ENCODE peak calls at places on chromosomes 11 and 22, in nine cellular contexts. H is RWPE1, E is SK-N-SH, L is astrocyte of the spinal cord, Y is WTC11, P is GM12865, F is nephron progenitor cell, W is progenitor cell of endocrine pancreas, Z is Panc1. V is an unnamed sample.

GRCh38 chr11:7538023-7538422 is 24.2 kb downstream of the PPFIBP2 start:
- DNase-seq in H (no peak), E (no peak), L (no peak), Y (no peak), P (no peak), F (no peak), W (no peak), Z (no peak), V (no peak)

GRCh38 chr11:61298663-61299244 is 3.6 kb upstream of the VWCE start:
- DNase-seq in H (no peak), E (no peak), L (peak), Y (no peak), P (no peak), F (no peak), W (no peak), Z (no peak), V (no peak)

GRCh38 chr11:115605397-115606222 is 101.4 kb upstream of the CADM1 start:
- DNase-seq in H (no peak), E (no peak), L (no peak), Y (no peak), P (no peak), F (no peak), W (no peak), Z (no peak), V (no peak)

GRCh38 chr11:46075168-46075567 is 46.1 kb downstream of the PHF21A start:
- DNase-seq in H (peak), E (no peak), L (peak), Y (no peak), P (no peak), F (no peak), W (no peak), Z (peak), V (peak)

GRCh38 chr11:107859459-107860239 is 1.1 kb upstream of the SLC35F2 start:
- DNase-seq in H (peak), E (peak), L (no peak), Y (peak), P (peak), F (peak), W (no peak), Z (peak), V (no peak)

GRCh38 chr22:23767673-23768548 is at the start of gene CHCHD10:
- DNase-seq in H (peak), E (peak), L (peak), Y (peak), P (peak), F (peak), W (peak), Z (peak), V (peak)

GRCh38 chr11:100756556-100756955 is 69.5 kb downstream of the ARHGAP42 start:
- DNase-seq in H (no peak), E (no peak), L (no peak), Y (no peak), P (no peak), F (no peak), W (no peak), Z (no peak), V (peak)

GRCh38 chr11:57180141-57180561 is 1.6 kb upstream of the LRRC55 start:
- DNase-seq in H (no peak), E (no peak), L (no peak), Y (peak), P (no peak), F (peak), W (no peak), Z (no peak), V (no peak)

GRCh38 chr11:420911-421321 is 6.1 kb upstream of the SIGIRR start:
- DNase-seq in H (no peak), E (no peak), L (no peak), Y (peak), P (no peak), F (no peak), W (no peak), Z (no peak), V (no peak)

GRCh38 chr11:114818382-114818781 is 140.1 kb downstream of the NXPE2 start:
- DNase-seq in H (no peak), E (no peak), L (no peak), Y (no peak), P (no peak), F (no peak), W (no peak), Z (no peak), V (no peak)

GRCh38 chr11:75263944-75264349 is 23.4 kb downstream of the TPBGL start:
- DNase-seq in H (no peak), E (no peak), L (no peak), Y (no peak), P (no peak), F (no peak), W (no peak), Z (no peak), V (peak)

GRCh38 chr11:91147885-91148284 is 925.0 kb upstream of the CHORDC1 start:
- DNase-seq in H (no peak), E (no peak), L (no peak), Y (no peak), P (no peak), F (no peak), W (no peak), Z (no peak), V (no peak)

GRCh38 chr11:123578778-123579481 is 75.5 kb downstream of the SCN3B start:
- DNase-seq in H (no peak), E (no peak), L (no peak), Y (no peak), P (no peak), F (no peak), W (no peak), Z (no peak), V (no peak)

GRCh38 chr11:125374398-125374797 is 121.7 kb downstream of the FEZ1 start:
- DNase-seq in H (no peak), E (no peak), L (no peak), Y (no peak), P (no peak), F (no peak), W (no peak), Z (no peak), V (no peak)

GRCh38 chr11:134069426-134069921 is 602 bp downstream of the JAM3 start:
- DNase-seq in H (no peak), E (peak), L (peak), Y (peak), P (no peak), F (peak), W (no peak), Z (no peak), V (peak)

GRCh38 chr11:124470516-124471231 is 25.2 kb upstream of the OR8B8 start:
- DNase-seq in H (no peak), E (no peak), L (no peak), Y (no peak), P (no peak), F (no peak), W (no peak), Z (no peak), V (peak)

GRCh38 chr11:31397239-31397834 is 27.7 kb downstream of the DNAJC24 start:
- DNase-seq in H (peak), E (peak), L (peak), Y (no peak), P (peak), F (no peak), W (no peak), Z (no peak), V (peak)

GRCh38 chr22:30308518-30309230 is 18.1 kb downstream of the TBC1D10A start:
- DNase-seq in H (no peak), E (no peak), L (no peak), Y (no peak), P (peak), F (no peak), W (no peak), Z (no peak), V (no peak)

GRCh38 chr11:12859872-12860657 is 149.1 kb upstream of the RASSF10 start:
- DNase-seq in H (no peak), E (no peak), L (no peak), Y (no peak), P (no peak), F (no peak), W (no peak), Z (no peak), V (no peak)

GRCh38 chr22:22867996-22868715 is 19.5 kb upstream of the IGLL5 start:
- DNase-seq in H (no peak), E (no peak), L (no peak), Y (no peak), P (no peak), F (no peak), W (no peak), Z (no peak), V (no peak)

GRCh38 chr11:80297808-80298460 is 857.1 kb upstream of the TENM4 start:
- DNase-seq in H (peak), E (no peak), L (peak), Y (no peak), P (no peak), F (no peak), W (no peak), Z (peak), V (peak)

GRCh38 chr22:46086577-46087335 is 63.6 kb upstream of the PPARA start:
- DNase-seq in H (no peak), E (peak), L (no peak), Y (no peak), P (no peak), F (no peak), W (no peak), Z (no peak), V (peak)

GRCh38 chr11:122104381-122104780 is 11.6 kb downstream of the BLID start:
- DNase-seq in H (no peak), E (no peak), L (no peak), Y (no peak), P (no peak), F (no peak), W (no peak), Z (no peak), V (peak)

GRCh38 chr11:79366218-79366617 is 74.6 kb downstream of the TENM4 start:
- DNase-seq in H (no peak), E (no peak), L (no peak), Y (no peak), P (no peak), F (no peak), W (no peak), Z (no peak), V (no peak)

GRCh38 chr22:45628508-45628907 is 43.1 kb upstream of the ATXN10 start:
- DNase-seq in H (no peak), E (no peak), L (no peak), Y (no peak), P (no peak), F (no peak), W (no peak), Z (no peak), V (no peak)

GRCh38 chr22:24592846-24593809 is at the start of gene LRRC75B:
- DNase-seq in H (peak), E (peak), L (peak), Y (peak), P (peak), F (peak), W (peak), Z (no peak), V (peak)

GRCh38 chr11:62558669-62559068 is 12.1 kb upstream of the AHNAK start:
- DNase-seq in H (no peak), E (no peak), L (no peak), Y (no peak), P (no peak), F (no peak), W (no peak), Z (no peak), V (no peak)

GRCh38 chr11:62928011-62928410 is 6.8 kb upstream of the CHRM1 start:
- DNase-seq in H (no peak), E (peak), L (no peak), Y (no peak), P (no peak), F (no peak), W (no peak), Z (no peak), V (no peak)

GRCh38 chr22:45163074-45163416 is 680 bp upstream of the NUP50 start:
- DNase-seq in H (no peak), E (peak), L (peak), Y (no peak), P (peak), F (peak), W (no peak), Z (no peak), V (peak)

GRCh38 chr11:73401217-73401923 is 25.2 kb downstream of the RELT start:
- DNase-seq in H (no peak), E (no peak), L (no peak), Y (no peak), P (no peak), F (no peak), W (no peak), Z (no peak), V (no peak)

GRCh38 chr11:73401924-73402833 is 26.0 kb downstream of the RELT start:
- DNase-seq in H (no peak), E (no peak), L (peak), Y (no peak), P (no peak), F (no peak), W (no peak), Z (no peak), V (peak)

GRCh38 chr11:73403541-73403940 is 27.3 kb downstream of the RELT start:
- DNase-seq in H (no peak), E (no peak), L (no peak), Y (no peak), P (no peak), F (no peak), W (no peak), Z (no peak), V (no peak)

GRCh38 chr11:73404048-73404447 is 27.8 kb downstream of the RELT start:
- DNase-seq in H (peak), E (peak), L (peak), Y (peak), P (no peak), F (peak), W (no peak), Z (no peak), V (peak)

GRCh38 chr11:73402834-73403185 is 26.6 kb downstream of the RELT start:
- DNase-seq in H (no peak), E (no peak), L (peak), Y (no peak), P (peak), F (no peak), W (no peak), Z (no peak), V (peak)
- TF ChIP-seq CTCF in H (no peak), E (peak), L (peak), Y (no peak), P (peak), F (no peak), W (no peak), Z (peak), V (peak)

GRCh38 chr22:48980918-48981317 is 846.8 kb downstream of the BRD1 start:
- DNase-seq in H (no peak), E (no peak), L (no peak), Y (no peak), P (no peak), F (no peak), W (no peak), Z (no peak), V (no peak)

GRCh38 chr22:48980409-48980808 is 847.3 kb downstream of the BRD1 start:
- DNase-seq in H (no peak), E (no peak), L (no peak), Y (no peak), P (no peak), F (no peak), W (no peak), Z (no peak), V (no peak)

GRCh38 chr22:48976556-48977535 is 850.8 kb downstream of the BRD1 start:
- DNase-seq in H (no peak), E (no peak), L (no peak), Y (no peak), P (no peak), F (no peak), W (no peak), Z (no peak), V (no peak)

GRCh38 chr22:48981671-48982070 is 846.0 kb downstream of the BRD1 start:
- DNase-seq in H (no peak), E (no peak), L (no peak), Y (no peak), P (no peak), F (no peak), W (no peak), Z (no peak), V (no peak)

GRCh38 chr22:48979482-48979881 is 848.2 kb downstream of the BRD1 start:
- DNase-seq in H (no peak), E (no peak), L (no peak), Y (peak), P (no peak), F (no peak), W (no peak), Z (no peak), V (no peak)
- TF ChIP-seq CTCF in H (no peak), E (peak), L (no peak), Y (no peak), P (no peak), F (no peak), W (no peak), Z (no peak), V (no peak)

GRCh38 chr11:40129276-40129675 is 1330.2 kb downstream of the LRRC4C start:
- DNase-seq in H (peak), E (peak), L (peak), Y (no peak), P (peak), F (peak), W (no peak), Z (no peak), V (no peak)

GRCh38 chr11:40130427-40130826 is 1329.0 kb downstream of the LRRC4C start:
- DNase-seq in H (no peak), E (peak), L (no peak), Y (peak), P (peak), F (peak), W (no peak), Z (no peak), V (no peak)

GRCh38 chr11:40125054-40125453 is 1334.4 kb downstream of the LRRC4C start:
- DNase-seq in H (peak), E (no peak), L (no peak), Y (no peak), P (no peak), F (no peak), W (no peak), Z (no peak), V (no peak)
- TF ChIP-seq CTCF in H (peak), E (peak), L (peak), Y (no peak), P (no peak), F (peak), W (peak), Z (peak), V (no peak)

DNA sequence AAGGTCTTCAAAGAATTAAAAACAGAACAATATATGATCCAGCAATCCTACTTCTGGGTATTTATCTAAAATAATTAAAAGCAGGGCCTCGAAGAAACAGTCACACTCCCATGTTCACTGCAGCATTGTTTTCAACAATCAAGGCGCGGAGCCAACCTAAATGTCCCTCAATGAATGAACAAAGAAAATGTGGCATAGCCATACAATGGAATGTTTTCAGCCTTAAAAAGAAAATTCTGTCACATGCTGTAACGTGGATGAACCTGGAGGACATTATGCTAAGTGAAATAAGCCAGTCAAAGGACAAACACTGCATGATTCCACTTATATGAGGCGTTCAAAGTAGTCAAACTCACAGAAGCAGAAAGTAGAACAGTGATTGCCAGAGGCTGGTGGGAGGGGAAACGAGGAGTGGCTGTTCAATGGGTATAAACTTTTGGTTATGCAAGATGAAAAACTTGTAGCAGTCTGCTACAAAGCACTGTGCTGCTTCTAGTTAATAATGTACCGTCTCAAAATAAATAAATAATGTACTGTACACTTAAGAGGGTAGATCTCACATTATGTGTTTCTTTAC is 41.2 kb downstream of the SNX19 start:
- DNase-seq in H (no peak), E (no peak), L (no peak), Y (no peak), P (no peak), F (no peak), W (no peak), Z (no peak), V (no peak)
- TF ChIP-seq CTCF in H (no peak), E (no peak), L (no peak), Y (no peak), P (no peak), F (no peak), W (no peak), Z (no peak), V (no peak)

GRCh38 chr11:120210651-120211521 is at the start of gene OAF:
- DNase-seq in H (peak), E (peak), L (peak), Y (peak), P (peak), F (peak), W (peak), Z (no peak), V (peak)
- TF ChIP-seq CTCF in H (peak), E (peak), L (peak), Y (no peak), P (peak), F (no peak), W (peak), Z (no peak), V (no peak)

GRCh38 chr11:47551086-47551485 is 1.8 kb downstream of the CELF1 start:
- DNase-seq in H (no peak), E (peak), L (no peak), Y (no peak), P (peak), F (no peak), W (no peak), Z (peak), V (no peak)
- TF ChIP-seq CTCF in H (peak), E (peak), L (peak), Y (no peak), P (peak), F (no peak), W (peak), Z (no peak), V (peak)

DNA sequence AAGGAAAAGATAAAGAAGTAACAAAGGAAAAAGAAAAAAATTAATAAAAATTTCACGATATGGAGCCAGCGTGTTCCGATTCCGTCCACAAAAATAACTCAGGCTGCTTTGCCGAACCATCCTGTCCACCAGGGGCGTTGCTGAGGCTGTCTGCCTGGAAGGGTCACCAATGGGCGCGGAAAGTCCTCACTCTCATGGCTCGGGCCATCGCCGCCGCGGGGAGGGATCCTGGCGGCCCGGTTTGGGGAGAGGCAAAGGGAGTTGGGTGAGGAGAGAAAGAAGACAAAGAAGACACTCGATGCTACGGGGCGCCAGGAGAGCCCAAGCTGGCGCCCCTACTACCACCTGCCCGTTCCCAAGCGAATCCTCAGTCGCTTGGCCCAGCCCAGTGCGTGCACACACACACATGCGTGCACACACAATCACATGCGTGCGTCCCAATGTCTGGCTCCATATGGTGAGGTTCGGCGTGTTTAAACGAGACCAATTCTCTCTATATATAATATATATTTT is 5.6 kb upstream of the PYGM start:
- DNase-seq in H (no peak), E (peak), L (no peak), Y (peak), P (no peak), F (peak), W (no peak), Z (no peak), V (no peak)
- TF ChIP-seq CTCF in H (no peak), E (peak), L (peak), Y (no peak), P (no peak), F (peak), W (peak), Z (peak), V (peak)

GRCh38 chr22:20439556-20439927 is 1.9 kb upstream of the SCARF2 start:
- DNase-seq in H (no peak), E (no peak), L (no peak), Y (no peak), P (no peak), F (no peak), W (no peak), Z (no peak), V (no peak)

GRCh38 chr22:20442485-20443284 is 5.1 kb upstream of the SCARF2 start:
- DNase-seq in H (no peak), E (no peak), L (no peak), Y (no peak), P (no peak), F (no peak), W (no peak), Z (no peak), V (no peak)

GRCh38 chr22:20440637-20441591 is 3.3 kb upstream of the SCARF2 start:
- DNase-seq in H (no peak), E (no peak), L (no peak), Y (no peak), P (no peak), F (no peak), W (no peak), Z (no peak), V (no peak)

GRCh38 chr22:20439928-20440575 is 2.4 kb upstream of the SCARF2 start:
- DNase-seq in H (no peak), E (no peak), L (no peak), Y (no peak), P (no peak), F (no peak), W (no peak), Z (no peak), V (no peak)

GRCh38 chr22:20441631-20442484 is 4.2 kb upstream of the SCARF2 start:
- DNase-seq in H (no peak), E (no peak), L (no peak), Y (no peak), P (no peak), F (no peak), W (no peak), Z (no peak), V (peak)
- TF ChIP-seq CTCF in H (no peak), E (no peak), L (no peak), Y (no peak), P (no peak), F (no peak), W (no peak), Z (no peak), V (no peak)

GRCh38 chr11:76466666-76467065 is 21.8 kb downstream of the EMSY start:
- DNase-seq in H (no peak), E (no peak), L (no peak), Y (no peak), P (no peak), F (no peak), W (no peak), Z (no peak), V (no peak)
- TF ChIP-seq CTCF in H (no peak), E (no peak), L (no peak), Y (no peak), P (no peak), F (no peak), W (no peak), Z (no peak), V (no peak)

GRCh38 chr11:86668929-86669328 is 3.5 kb downstream of the ME3 start:
- DNase-seq in H (no peak), E (no peak), L (no peak), Y (no peak), P (no peak), F (no peak), W (no peak), Z (no peak), V (no peak)
- TF ChIP-seq CTCF in H (no peak), E (no peak), L (no peak), Y (no peak), P (no peak), F (no peak), W (no peak), Z (peak), V (no peak)

V was measured in cardiac fibroblast.